ENCODE peak calls at places on chromosomes 12 and 14, in six cellular contexts. One of them, this sample, is unnamed.

GRCh38 chr12:123115409-123116111 is 35.3 kb downstream of the PITPNM2 start:
- DNase-seq in GM12878: peak
- DNase-seq in H1: no peak
- DNase-seq in HepG2: no peak
- DNase-seq in K562: no peak
- DNase-seq in NT2/D1: no peak
- DNase-seq in this sample: no peak

GRCh38 chr12:5447329-5447728 is 15.4 kb downstream of the NTF3 start:
- DNase-seq in GM12878: no peak
- DNase-seq in H1: no peak
- DNase-seq in HepG2: no peak
- DNase-seq in K562: no peak
- DNase-seq in NT2/D1: no peak
- DNase-seq in this sample: no peak

GRCh38 chr12:6570264-6570887 is 2.3 kb upstream of the NOP2 start:
- DNase-seq in GM12878: no peak
- DNase-seq in H1: no peak
- DNase-seq in HepG2: peak
- DNase-seq in K562: peak
- DNase-seq in NT2/D1: peak
- DNase-seq in this sample: peak

GRCh38 chr12:34333337-34333736 is 311.0 kb downstream of the ALG10 start:
- DNase-seq in GM12878: no peak
- DNase-seq in H1: no peak
- DNase-seq in HepG2: no peak
- DNase-seq in K562: peak
- DNase-seq in NT2/D1: no peak
- DNase-seq in this sample: no peak

GRCh38 chr12:108779998-108780688 is 48.8 kb upstream of the CORO1C start:
- DNase-seq in GM12878: no peak
- DNase-seq in H1: no peak
- DNase-seq in HepG2: no peak
- DNase-seq in K562: no peak
- DNase-seq in NT2/D1: no peak
- DNase-seq in this sample: no peak

GRCh38 chr14:42424501-42424900 is 817.8 kb downstream of the LRFN5 start:
- DNase-seq in GM12878: no peak
- DNase-seq in H1: no peak
- DNase-seq in HepG2: no peak
- DNase-seq in K562: no peak
- DNase-seq in NT2/D1: no peak
- DNase-seq in this sample: no peak

GRCh38 chr12:74915718-74916117 is 293.9 kb downstream of the KCNC2 start:
- DNase-seq in GM12878: no peak
- DNase-seq in H1: no peak
- DNase-seq in HepG2: no peak
- DNase-seq in K562: no peak
- DNase-seq in NT2/D1: no peak
- DNase-seq in this sample: no peak

GRCh38 chr12:108060054-108060453 is 69.0 kb upstream of the WSCD2 start:
- DNase-seq in GM12878: no peak
- DNase-seq in H1: no peak
- DNase-seq in HepG2: no peak
- DNase-seq in K562: no peak
- DNase-seq in NT2/D1: no peak
- DNase-seq in this sample: no peak

GRCh38 chr12:62776575-62776974 is 158.4 kb downstream of the PPM1H start:
- DNase-seq in GM12878: no peak
- DNase-seq in H1: no peak
- DNase-seq in HepG2: no peak
- DNase-seq in K562: no peak
- DNase-seq in NT2/D1: no peak
- DNase-seq in this sample: no peak

GRCh38 chr12:108807476-108807875 is 49.9 kb downstream of the SSH1 start:
- DNase-seq in GM12878: no peak
- DNase-seq in H1: no peak
- DNase-seq in HepG2: no peak
- DNase-seq in K562: no peak
- DNase-seq in NT2/D1: no peak
- DNase-seq in this sample: no peak

GRCh38 chr14:34629657-34630529 is at the start of gene SNX6:
- DNase-seq in GM12878: no peak
- DNase-seq in H1: peak
- DNase-seq in HepG2: peak
- DNase-seq in K562: peak
- DNase-seq in NT2/D1: peak
- DNase-seq in this sample: peak

GRCh38 chr12:41936333-41936732 is 208.3 kb downstream of the GXYLT1 start:
- DNase-seq in GM12878: no peak
- DNase-seq in H1: no peak
- DNase-seq in HepG2: no peak
- DNase-seq in K562: no peak
- DNase-seq in NT2/D1: no peak
- DNase-seq in this sample: no peak

GRCh38 chr12:27474344-27474743 is 27.8 kb downstream of the SMCO2 start:
- DNase-seq in GM12878: no peak
- DNase-seq in H1: no peak
- DNase-seq in HepG2: no peak
- DNase-seq in K562: no peak
- DNase-seq in NT2/D1: no peak
- DNase-seq in this sample: no peak

GRCh38 chr14:84483072-84483410 is 1046.9 kb upstream of the FLRT2 start:
- DNase-seq in GM12878: no peak
- DNase-seq in H1: no peak
- DNase-seq in HepG2: no peak
- DNase-seq in K562: no peak
- DNase-seq in NT2/D1: no peak
- DNase-seq in this sample: no peak

GRCh38 chr12:110577717-110578521 is 5.2 kb downstream of the PPTC7 start:
- DNase-seq in GM12878: peak
- DNase-seq in H1: no peak
- DNase-seq in HepG2: no peak
- DNase-seq in K562: no peak
- DNase-seq in NT2/D1: no peak
- DNase-seq in this sample: peak

GRCh38 chr12:131436922-131437705 is 273.8 kb upstream of the SFSWAP start:
- DNase-seq in GM12878: no peak
- DNase-seq in H1: no peak
- DNase-seq in HepG2: no peak
- DNase-seq in K562: no peak
- DNase-seq in NT2/D1: no peak
- DNase-seq in this sample: no peak

GRCh38 chr14:51592836-51593235 is 58.9 kb upstream of the FRMD6 start:
- DNase-seq in GM12878: no peak
- DNase-seq in H1: no peak
- DNase-seq in HepG2: no peak
- DNase-seq in K562: no peak
- DNase-seq in NT2/D1: no peak
- DNase-seq in this sample: no peak

DNA sequence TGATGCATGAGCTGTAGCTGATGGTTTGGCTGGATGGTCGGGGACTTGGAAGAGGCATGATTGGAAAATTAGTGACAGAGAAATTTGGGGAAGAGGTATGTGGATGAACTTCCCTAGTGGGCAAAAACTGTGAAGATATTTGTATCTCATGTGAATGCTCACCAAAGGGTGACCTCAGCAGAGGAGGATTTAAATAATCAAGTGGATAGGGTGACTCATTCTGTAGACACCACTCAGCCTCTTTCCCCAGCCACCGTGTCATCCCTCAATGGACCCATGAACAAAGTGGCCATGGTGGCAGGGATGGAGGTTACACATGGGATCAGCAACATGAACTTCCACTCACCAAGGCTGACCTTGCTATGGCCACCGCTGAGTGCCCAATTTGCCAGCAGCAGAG is 60.8 kb upstream of the KRAS start:
- DNase-seq in GM12878: no peak
- DNase-seq in H1: no peak
- DNase-seq in HepG2: no peak
- DNase-seq in K562: no peak
- DNase-seq in NT2/D1: no peak
- DNase-seq in this sample: no peak
- TF ChIP-seq ZNF274 in GM12878: no peak
- TF ChIP-seq ZNF274 in H1: no peak
- TF ChIP-seq ZNF274 in HepG2: no peak
- TF ChIP-seq ZNF274 in K562: no peak
- TF ChIP-seq ZNF274 in NT2/D1: no peak
- TF ChIP-seq ZNF274 in this sample: no peak

GRCh38 chr12:78931466-78931990 is 67.0 kb downstream of the SYT1 start:
- DNase-seq in GM12878: no peak
- DNase-seq in H1: no peak
- DNase-seq in HepG2: no peak
- DNase-seq in K562: no peak
- DNase-seq in NT2/D1: no peak
- DNase-seq in this sample: no peak
- TF ChIP-seq ZNF274 in GM12878: no peak
- TF ChIP-seq ZNF274 in H1: no peak
- TF ChIP-seq ZNF274 in HepG2: no peak
- TF ChIP-seq ZNF274 in K562: no peak
- TF ChIP-seq ZNF274 in NT2/D1: no peak
- TF ChIP-seq ZNF274 in this sample: no peak

GRCh38 chr12:53929527-53929926 is 9.1 kb upstream of the HOXC13 start:
- DNase-seq in GM12878: no peak
- DNase-seq in H1: no peak
- DNase-seq in HepG2: no peak
- DNase-seq in K562: no peak
- DNase-seq in NT2/D1: no peak
- DNase-seq in this sample: no peak

GRCh38 chr12:53928054-53928879 is 10.4 kb upstream of the HOXC13 start:
- DNase-seq in GM12878: no peak
- DNase-seq in H1: no peak
- DNase-seq in HepG2: no peak
- DNase-seq in K562: no peak
- DNase-seq in NT2/D1: no peak
- DNase-seq in this sample: no peak

GRCh38 chr12:53930591-53931255 is 7.9 kb upstream of the HOXC13 start:
- DNase-seq in GM12878: no peak
- DNase-seq in H1: no peak
- DNase-seq in HepG2: no peak
- DNase-seq in K562: no peak
- DNase-seq in NT2/D1: no peak
- DNase-seq in this sample: no peak

GRCh38 chr12:53927220-53928029 is 11.2 kb upstream of the HOXC13 start:
- DNase-seq in GM12878: no peak
- DNase-seq in H1: no peak
- DNase-seq in HepG2: no peak
- DNase-seq in K562: no peak
- DNase-seq in NT2/D1: no peak
- DNase-seq in this sample: no peak

DNA sequence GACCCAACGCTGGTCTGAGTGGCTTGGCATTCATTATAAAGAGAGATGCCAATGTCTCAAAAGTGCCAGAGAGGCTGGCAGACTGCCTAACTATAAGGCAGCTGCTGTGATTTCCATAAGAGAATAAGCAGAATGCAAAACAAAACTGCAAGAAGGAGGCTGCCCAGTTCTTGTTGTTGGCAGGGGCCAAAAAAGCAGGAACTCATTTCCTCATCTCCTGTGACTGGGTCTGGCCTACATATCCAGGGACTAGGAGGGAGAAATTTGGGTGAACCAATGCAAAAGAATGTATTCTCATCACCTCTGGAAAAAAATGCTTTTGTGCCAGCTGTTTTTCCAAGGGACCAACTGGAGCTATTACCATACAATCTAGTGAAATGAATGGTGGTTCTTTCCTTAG is 13.6 kb upstream of the HOXC13 start:
- DNase-seq in GM12878: no peak
- DNase-seq in H1: no peak
- DNase-seq in HepG2: no peak
- DNase-seq in K562: no peak
- DNase-seq in NT2/D1: no peak
- DNase-seq in this sample: no peak
- TF ChIP-seq ZNF274 in GM12878: no peak
- TF ChIP-seq ZNF274 in H1: no peak
- TF ChIP-seq ZNF274 in HepG2: no peak
- TF ChIP-seq ZNF274 in K562: no peak
- TF ChIP-seq ZNF274 in NT2/D1: no peak
- TF ChIP-seq ZNF274 in this sample: no peak

DNA sequence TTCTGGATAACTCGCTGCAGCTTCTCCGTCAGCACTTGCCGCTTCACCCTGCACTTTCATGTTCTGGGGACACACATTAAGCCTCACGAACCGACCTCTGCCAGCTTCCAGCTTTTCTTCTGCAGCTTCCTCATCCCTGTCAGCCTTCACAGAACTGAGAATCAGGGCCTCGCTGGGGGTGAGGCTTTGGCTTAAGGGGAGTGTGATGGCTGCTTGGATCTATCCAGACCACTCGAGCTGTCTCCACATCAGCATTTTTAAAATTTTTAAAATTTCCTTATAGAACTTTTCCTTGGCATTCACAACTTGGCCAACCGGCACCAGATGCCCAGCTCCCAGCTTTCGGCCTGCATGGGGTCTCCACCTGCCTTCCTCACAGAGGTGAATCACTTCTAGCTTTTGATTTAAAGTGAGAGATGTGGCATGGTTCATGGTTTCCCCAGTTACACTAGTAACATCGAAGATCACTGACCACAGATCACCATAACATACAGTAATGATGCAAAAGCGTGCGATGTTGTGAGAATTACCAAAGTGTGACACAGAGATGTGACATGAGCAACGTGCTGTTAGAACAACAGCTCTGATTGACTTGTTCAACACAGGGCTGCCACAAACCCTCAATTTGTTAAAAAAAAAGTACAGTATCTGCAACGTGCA is 139.1 kb upstream of the C14orf180 start:
- DNase-seq in GM12878: no peak
- DNase-seq in H1: no peak
- DNase-seq in HepG2: no peak
- DNase-seq in K562: no peak
- DNase-seq in NT2/D1: no peak
- DNase-seq in this sample: no peak
- TF ChIP-seq ZNF274 in GM12878: no peak
- TF ChIP-seq ZNF274 in H1: no peak
- TF ChIP-seq ZNF274 in HepG2: no peak
- TF ChIP-seq ZNF274 in K562: no peak
- TF ChIP-seq ZNF274 in NT2/D1: no peak
- TF ChIP-seq ZNF274 in this sample: no peak

DNA sequence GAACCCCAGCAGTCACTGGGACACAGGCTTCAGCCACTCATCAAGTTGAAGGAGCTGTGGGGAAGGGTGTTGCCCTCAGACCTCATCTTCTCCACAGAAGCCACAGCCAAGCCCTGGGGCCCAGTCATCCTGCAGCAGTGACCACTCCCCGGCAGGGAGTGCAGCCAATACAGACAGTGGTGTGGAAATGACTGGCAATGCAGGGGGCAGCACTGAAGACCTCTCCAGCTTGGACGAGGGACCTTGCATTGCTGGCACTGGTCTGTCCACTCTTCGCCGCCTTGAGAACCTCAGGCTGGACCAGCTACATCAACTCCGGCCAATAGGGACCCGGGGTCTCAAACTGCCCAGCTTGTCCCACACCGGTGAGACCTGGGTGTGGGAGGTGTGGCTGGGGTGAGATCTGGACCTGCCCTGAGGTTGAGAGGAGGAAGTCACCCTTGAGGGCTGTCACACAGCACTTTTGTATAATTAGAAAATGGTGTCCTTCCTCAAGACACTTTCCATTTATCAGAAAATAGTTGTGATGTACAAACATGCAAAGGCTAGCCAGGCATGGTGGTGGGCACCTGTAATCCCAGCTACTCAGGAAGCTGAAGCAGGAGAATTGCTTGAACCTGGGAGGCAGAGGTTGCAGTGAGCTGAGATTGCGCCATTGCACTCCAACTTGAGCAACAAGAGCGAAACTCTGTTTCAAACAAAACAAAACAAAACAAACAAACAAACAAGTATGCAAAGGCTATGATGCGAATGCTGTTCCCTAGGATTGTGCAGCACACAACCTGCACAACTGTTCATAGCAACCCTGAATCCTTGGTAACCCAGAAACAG is 10.0 kb downstream of the GLI1 start:
- DNase-seq in GM12878: no peak
- DNase-seq in H1: no peak
- DNase-seq in HepG2: no peak
- DNase-seq in K562: peak
- DNase-seq in NT2/D1: no peak
- DNase-seq in this sample: no peak
- TF ChIP-seq ZNF274 in GM12878: no peak
- TF ChIP-seq ZNF274 in H1: no peak
- TF ChIP-seq ZNF274 in HepG2: no peak
- TF ChIP-seq ZNF274 in K562: no peak
- TF ChIP-seq ZNF274 in NT2/D1: no peak
- TF ChIP-seq ZNF274 in this sample: no peak

This sample was measured in HCT116.